ENCODE peak calls at places on chromosomes 7 and 10, in nine cellular contexts. D is T47D, U is T-helper 9 cell, R is amniotic epithelial cell, N is left kidney, X is A549, K is fibroblast of the aortic adventitia, C is posterior cingulate gyrus, W is kidney glomerular epithelial cell. V is an unnamed sample.

GRCh38 chr7:29974286-29974685 is 15.3 kb downstream of the SCRN1 start:
- DNase-seq in U (no peak), W (no peak), R (peak), X (no peak), N (no peak), D (no peak), K (no peak), C (no peak), V (no peak)

GRCh38 chr7:108137993-108138392 is 7.8 kb upstream of the LAMB4 start:
- DNase-seq in U (no peak), W (no peak), D (no peak), R (no peak), K (no peak), C (no peak), X (no peak), N (no peak), V (no peak)

GRCh38 chr10:9734218-9734617 is 1283.5 kb upstream of the CELF2 start:
- DNase-seq in X (no peak), C (no peak), N (no peak), W (no peak), D (no peak), U (no peak), K (no peak), R (peak), V (no peak)

GRCh38 chr10:95229724-95230627 is 35.9 kb downstream of the ACSM6 start:
- DNase-seq in C (no peak), D (peak), W (peak), X (peak), K (peak), U (no peak), R (peak), N (peak), V (no peak)

GRCh38 chr10:104040382-104040781 is 45.3 kb downstream of the COL17A1 start:
- DNase-seq in N (no peak), K (no peak), X (no peak), C (no peak), R (no peak), U (no peak), W (no peak), D (no peak), V (no peak)

GRCh38 chr10:43383204-43383971 is 12.0 kb downstream of the FXYD4 start:
- DNase-seq in N (no peak), R (peak), K (peak), W (no peak), C (no peak), X (no peak), D (no peak), U (no peak), V (no peak)

GRCh38 chr7:2729893-2730716 is 42.1 kb downstream of the AMZ1 start:
- DNase-seq in N (no peak), R (no peak), U (no peak), C (peak), D (no peak), W (no peak), X (no peak), K (no peak), V (peak)

GRCh38 chr7:144391823-144392255 is 11.7 kb downstream of the NOBOX start:
- DNase-seq in D (peak), W (peak), K (peak), X (peak), U (no peak), R (peak), C (no peak), N (peak), V (no peak)

GRCh38 chr7:150949971-150950491 is 28.1 kb downstream of the KCNH2 start:
- DNase-seq in U (no peak), N (no peak), X (no peak), D (no peak), C (peak), K (no peak), W (no peak), R (no peak), V (no peak)

GRCh38 chr7:98265841-98266271 is 13.8 kb upstream of the TECPR1 start:
- DNase-seq in W (peak), X (no peak), K (no peak), R (peak), U (no peak), N (no peak), C (no peak), D (no peak), V (no peak)

GRCh38 chr10:83698899-83699298 is 440.4 kb upstream of the GHITM start:
- DNase-seq in K (no peak), C (no peak), N (no peak), R (no peak), D (no peak), W (no peak), X (no peak), U (no peak), V (no peak)

V was measured in hippocampal formation.